ENCODE peak calls at places on chromosomes 12 and 14, in seven cellular contexts. I is IMR-90, K is stomach, B is body of pancreas, Z is ovary, U is uterus, A is A549. R is an unnamed sample.

GRCh38 chr12:99476956-99477355 is 170.6 kb upstream of the GARIN6 start:
- DNase-seq in A (no peak), I (no peak), Z (no peak), U (no peak), B (no peak), K (no peak), R (no peak)

GRCh38 chr14:91377700-91378652 is 39.6 kb downstream of the CCDC88C start:
- DNase-seq in B (no peak), Z (no peak), U (no peak), K (no peak), I (no peak), A (no peak), R (peak)

GRCh38 chr12:89768586-89769482 is 60.2 kb upstream of the ATP2B1 start:
- DNase-seq in B (no peak), Z (no peak), I (peak), A (peak), U (no peak), K (no peak), R (no peak)

GRCh38 chr12:132310181-132311040 is 19.0 kb downstream of the GALNT9 start:
- DNase-seq in K (no peak), A (no peak), U (no peak), B (no peak), I (no peak), Z (no peak), R (no peak)

GRCh38 chr14:51780741-51781140 is 79.7 kb upstream of the GNG2 start:
- DNase-seq in B (no peak), I (peak), U (no peak), Z (no peak), K (no peak), A (no peak), R (peak)

GRCh38 chr14:51342226-51342625 is 102.2 kb downstream of the TMX1 start:
- DNase-seq in I (peak), A (peak), Z (no peak), B (no peak), U (no peak), K (no peak), R (peak)

GRCh38 chr12:119225454-119225853 is 46.7 kb downstream of the HSPB8 start:
- DNase-seq in B (no peak), Z (no peak), K (no peak), I (no peak), A (no peak), U (no peak), R (no peak)

GRCh38 chr12:96824838-96825236 is 82.2 kb upstream of the NEDD1 start:
- DNase-seq in B (no peak), A (no peak), K (no peak), Z (no peak), U (no peak), I (no peak), R (no peak)

GRCh38 chr14:78836777-78837176 is 666.6 kb downstream of the NRXN3 start:
- DNase-seq in U (peak), I (peak), Z (no peak), A (peak), B (peak), K (peak), R (peak)

GRCh38 chr14:37623552-37623951 is 28.1 kb downstream of the TTC6 start:
- DNase-seq in A (peak), K (no peak), B (no peak), I (peak), Z (no peak), U (no peak), R (peak)

GRCh38 chr12:121537814-121538698 is 42.8 kb downstream of the KDM2B start:
- DNase-seq in U (no peak), K (peak), A (no peak), I (no peak), Z (no peak), B (peak), R (peak)

GRCh38 chr12:99334737-99335136 is 312.8 kb upstream of the GARIN6 start:
- DNase-seq in I (no peak), U (no peak), Z (no peak), K (no peak), A (no peak), B (no peak), R (no peak)

GRCh38 chr12:49609059-49609874 is 3.8 kb upstream of the FAM186B start:
- DNase-seq in Z (no peak), I (no peak), K (no peak), B (no peak), U (no peak), A (no peak), R (no peak)

GRCh38 chr12:57118711-57119271 is 7.6 kb upstream of the STAT6 start:
- DNase-seq in A (no peak), I (peak), K (no peak), B (no peak), U (no peak), Z (no peak), R (no peak)

GRCh38 chr14:99173086-99173485 is 98.9 kb downstream of the BCL11B start:
- DNase-seq in K (peak), Z (no peak), I (no peak), B (no peak), U (no peak), A (no peak), R (no peak)

GRCh38 chr14:81831128-81831815 is 297.6 kb upstream of the SEL1L start:
- DNase-seq in U (no peak), A (no peak), I (no peak), B (peak), K (no peak), Z (no peak), R (no peak)

GRCh38 chr14:34981743-34982420 is 910 bp upstream of the SRP54 start:
- DNase-seq in A (peak), K (no peak), B (peak), Z (no peak), I (peak), U (no peak), R (no peak)

GRCh38 chr14:79040742-79041249 is 870.6 kb downstream of the NRXN3 start:
- DNase-seq in K (no peak), A (no peak), Z (no peak), I (no peak), U (no peak), B (no peak), R (no peak)

GRCh38 chr14:99119554-99119953 is 152.4 kb downstream of the BCL11B start:
- DNase-seq in A (no peak), U (no peak), B (no peak), K (peak), Z (no peak), I (no peak), R (no peak)

GRCh38 chr14:68616255-68616902 is 176.5 kb downstream of the ZFP36L1 start:
- DNase-seq in A (peak), B (no peak), I (peak), K (no peak), U (no peak), Z (no peak), R (peak)

GRCh38 chr12:110079477-110080400 is 31.4 kb upstream of the C12orf76 start:
- DNase-seq in U (no peak), A (peak), I (peak), B (peak), K (peak), Z (no peak), R (peak)
- TF ChIP-seq POLR2A in U (no peak), A (no peak), I (no peak), B (no peak), K (no peak), Z (no peak), R (no peak)

GRCh38 chr12:47877081-47877480 is 27.7 kb downstream of the VDR start:
- DNase-seq in B (no peak), A (no peak), Z (no peak), I (no peak), K (no peak), U (no peak), R (no peak)

GRCh38 chr12:47876404-47876960 is 28.3 kb downstream of the VDR start:
- DNase-seq in A (no peak), Z (no peak), B (no peak), U (no peak), K (no peak), I (no peak), R (no peak)

GRCh38 chr12:47881041-47881440 is 23.8 kb downstream of the VDR start:
- DNase-seq in B (no peak), I (no peak), K (no peak), A (no peak), U (no peak), Z (no peak), R (no peak)

GRCh38 chr12:47878293-47878917 is 26.4 kb downstream of the VDR start:
- DNase-seq in I (no peak), A (no peak), U (no peak), K (no peak), B (no peak), Z (no peak), R (no peak)

DNA sequence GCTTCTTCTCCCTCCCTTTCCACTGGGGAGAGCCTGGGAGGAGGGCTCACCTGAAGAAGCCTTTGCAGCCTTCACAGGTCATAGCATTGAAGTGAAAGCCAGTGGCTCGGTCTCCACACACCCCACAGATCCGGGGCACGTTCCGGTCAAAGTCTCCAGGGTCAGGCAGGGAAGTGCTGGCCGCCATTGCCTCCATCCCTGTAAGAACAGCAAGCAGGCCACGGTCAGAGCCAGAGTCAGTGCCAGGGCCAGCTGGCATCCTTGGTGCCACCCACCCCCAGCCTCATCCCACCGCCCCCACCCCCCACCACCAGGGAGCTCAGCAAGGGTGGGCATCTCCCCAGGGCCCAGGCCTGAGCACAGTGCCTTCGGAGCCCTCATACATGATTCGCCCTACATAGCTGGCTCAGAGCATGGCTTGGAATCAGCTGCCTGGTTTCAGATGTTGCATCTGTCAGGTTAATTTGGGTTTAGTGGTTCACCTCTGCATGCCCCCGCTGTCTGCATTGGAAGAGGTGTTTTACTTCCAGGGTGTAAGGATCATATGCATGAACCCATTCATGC is 25.8 kb downstream of the VDR start:
- DNase-seq in U (no peak), Z (no peak), B (no peak), K (no peak), I (no peak), A (no peak), R (no peak)
- H3K27ac ChIP-seq in U (no peak), Z (no peak), B (no peak), K (no peak), I (no peak), A (no peak), R (no peak)

GRCh38 chr12:28574746-28575592 is 384.7 kb downstream of the CCDC91 start:
- DNase-seq in B (peak), U (no peak), I (no peak), K (no peak), Z (no peak), A (peak), R (no peak)
- TF ChIP-seq POLR2A in B (no peak), U (no peak), I (no peak), K (no peak), Z (no peak), A (no peak), R (no peak)

GRCh38 chr12:130952106-130952505 is 1.6 kb upstream of the ADGRD1 start:
- DNase-seq in I (no peak), Z (no peak), B (no peak), K (no peak), A (no peak), U (peak), R (no peak)
- H3K27ac ChIP-seq in I (no peak), Z (no peak), B (no peak), K (no peak), A (no peak), U (peak), R (no peak)

GRCh38 chr12:56007148-56007891 is 10.2 kb downstream of the SUOX start:
- DNase-seq in U (peak), A (peak), K (peak), Z (peak), B (peak), I (peak), R (peak)
- TF ChIP-seq POLR2A in U (no peak), A (no peak), K (no peak), Z (no peak), B (no peak), I (no peak), R (peak)

DNA sequence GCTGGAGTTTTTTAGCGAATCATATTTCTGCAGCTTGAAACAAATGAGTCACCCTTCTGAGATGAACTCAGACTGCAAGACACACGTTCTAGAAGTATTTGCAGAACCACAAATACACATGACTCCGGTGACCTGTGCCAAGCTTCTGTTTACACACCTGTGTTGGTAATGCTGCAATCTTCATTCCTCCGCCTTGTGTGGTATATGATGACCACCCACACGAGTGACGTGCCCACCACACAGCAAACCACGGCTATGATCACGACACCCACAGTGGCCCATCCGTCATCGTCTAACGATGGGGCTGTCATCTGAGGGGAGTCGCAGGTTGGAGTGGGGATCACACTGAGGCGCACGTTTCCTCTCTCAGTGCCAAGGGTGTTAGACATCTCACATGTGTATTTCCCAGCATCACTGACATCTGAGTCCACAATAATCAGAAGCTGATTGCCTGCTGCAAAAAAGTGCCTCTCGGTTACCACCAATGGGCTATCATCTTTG is 43.0 kb downstream of the LRIG3 start:
- DNase-seq in A (peak), B (peak), U (no peak), K (peak), I (peak), Z (no peak), R (no peak)
- H3K27ac ChIP-seq in A (peak), B (peak), U (no peak), K (no peak), I (peak), Z (no peak), R (no peak)

GRCh38 chr12:92034858-92035401 is 110.7 kb downstream of the BTG1 start:
- DNase-seq in A (peak), B (peak), U (peak), I (peak), K (peak), Z (peak), R (peak)
- TF ChIP-seq POLR2A in A (no peak), B (no peak), U (no peak), I (no peak), K (no peak), Z (no peak), R (no peak)

DNA sequence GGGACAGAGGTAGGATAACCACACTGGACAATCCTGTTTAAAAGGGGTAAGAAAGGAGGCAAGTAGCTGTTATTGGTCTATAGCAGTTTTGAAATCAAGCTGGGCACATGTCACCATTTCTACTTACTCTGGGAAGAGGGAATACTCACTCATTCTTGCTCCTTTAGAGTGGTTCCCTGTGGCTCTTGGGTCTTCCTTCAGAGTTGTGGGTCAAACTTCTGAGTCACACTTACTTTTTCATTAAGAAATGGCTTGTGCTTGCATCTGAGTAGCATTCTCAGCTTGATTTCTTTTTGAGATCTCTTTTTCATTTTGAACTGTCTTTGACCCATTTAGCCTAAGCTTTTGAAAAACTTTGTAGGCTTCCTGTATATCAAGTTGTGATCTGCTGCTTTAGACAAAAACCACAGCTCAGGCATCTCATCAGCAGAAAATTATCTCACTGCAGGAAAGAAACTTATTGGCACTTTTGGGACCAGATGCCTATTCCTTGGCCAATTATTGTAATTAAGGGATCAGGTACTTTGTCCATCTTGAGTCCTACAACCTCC is 122.2 kb downstream of the AEBP2 start:
- DNase-seq in Z (no peak), A (no peak), K (no peak), U (no peak), B (no peak), I (peak), R (no peak)
- H3K27ac ChIP-seq in Z (no peak), A (no peak), K (no peak), U (no peak), B (no peak), I (no peak), R (no peak)

DNA sequence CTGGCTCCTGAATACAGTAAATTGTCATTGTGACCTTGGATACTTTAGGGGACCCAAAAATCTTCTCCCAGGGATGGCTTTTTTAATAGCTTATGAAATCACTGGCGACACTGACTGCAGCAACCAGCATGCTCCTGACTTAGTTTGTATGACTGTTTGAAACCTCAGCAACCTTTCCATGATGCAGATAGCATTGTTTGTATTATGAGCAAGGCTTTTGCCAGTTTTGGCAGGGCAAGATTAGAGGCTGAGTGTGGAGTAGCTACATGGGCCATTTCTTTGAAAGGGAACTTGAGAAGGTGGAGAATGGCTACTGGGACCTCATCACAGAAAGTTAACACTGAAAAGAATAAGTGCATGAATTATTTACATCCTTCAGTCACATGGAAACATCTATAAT is 50.9 kb downstream of the SLC4A8 start:
- DNase-seq in Z (no peak), K (peak), B (peak), I (peak), U (no peak), A (no peak), R (no peak)
- TF ChIP-seq POLR2A in Z (no peak), K (no peak), B (no peak), I (no peak), U (no peak), A (no peak), R (no peak)